ENCODE peak calls at places on chromosomes 3 and 15, in four cellular contexts. One of them, this sample, is unnamed.

GRCh38 chr3:50299929-50300680 is 900 bp upstream of the HYAL3 start:
- DNase-seq in coronary artery: no peak
- DNase-seq in colonic mucosa: peak; percentile 36
- DNase-seq in natural killer cell: no peak
- DNase-seq in this sample: no peak

GRCh38 chr3:42277676-42278075 is 11.7 kb upstream of the CCK start:
- DNase-seq in coronary artery: no peak
- DNase-seq in colonic mucosa: no peak
- DNase-seq in natural killer cell: no peak
- DNase-seq in this sample: no peak

GRCh38 chr3:149542375-149543312 is 68.1 kb downstream of the TM4SF4 start:
- DNase-seq in natural killer cell: no peak
- DNase-seq in coronary artery: no peak
- DNase-seq in colonic mucosa: no peak
- DNase-seq in this sample: no peak

GRCh38 chr15:20340331-20340811 is 201.2 kb downstream of the GOLGA6L6 start:
- DNase-seq in natural killer cell: peak; percentile 60
- DNase-seq in colonic mucosa: no peak
- DNase-seq in coronary artery: no peak
- DNase-seq in this sample: peak; percentile 100

GRCh38 chr15:62350744-62351143 is 185.7 kb upstream of the C2CD4B start:
- DNase-seq in coronary artery: no peak
- DNase-seq in colonic mucosa: no peak
- DNase-seq in natural killer cell: no peak
- DNase-seq in this sample: no peak

GRCh38 chr3:129824926-129825541 is 68.5 kb downstream of the TMCC1 start:
- DNase-seq in natural killer cell: no peak
- DNase-seq in colonic mucosa: peak; percentile 62
- DNase-seq in coronary artery: no peak
- DNase-seq in this sample: no peak

GRCh38 chr3:67946446-67946845 is 292.0 kb upstream of the SUCLG2 start:
- DNase-seq in natural killer cell: no peak
- DNase-seq in colonic mucosa: no peak
- DNase-seq in coronary artery: no peak
- DNase-seq in this sample: no peak

GRCh38 chr3:172751188-172751571 is 654 bp downstream of the ECT2 start:
- DNase-seq in coronary artery: no peak
- DNase-seq in colonic mucosa: peak; percentile 49
- DNase-seq in natural killer cell: no peak
- DNase-seq in this sample: no peak

GRCh38 chr3:11481561-11481960 is 162.2 kb downstream of the VGLL4 start:
- DNase-seq in natural killer cell: no peak
- DNase-seq in colonic mucosa: no peak
- DNase-seq in coronary artery: no peak
- DNase-seq in this sample: no peak

GRCh38 chr3:27720899-27721716 is 1.0 kb downstream of the EOMES start:
- DNase-seq in natural killer cell: peak; percentile 31
- DNase-seq in coronary artery: no peak
- DNase-seq in colonic mucosa: no peak
- DNase-seq in this sample: no peak

GRCh38 chr15:70121656-70122297 is 24.1 kb upstream of the TLE3 start:
- DNase-seq in colonic mucosa: peak; percentile 55
- DNase-seq in coronary artery: no peak
- DNase-seq in natural killer cell: no peak
- DNase-seq in this sample: no peak

GRCh38 chr3:194086251-194087075 is 49.5 kb upstream of the HES1 start:
- DNase-seq in natural killer cell: no peak
- DNase-seq in colonic mucosa: no peak
- DNase-seq in coronary artery: no peak
- DNase-seq in this sample: no peak

GRCh38 chr3:112136959-112137693 is 4.1 kb upstream of the GCSAM start:
- DNase-seq in colonic mucosa: no peak
- DNase-seq in coronary artery: no peak
- DNase-seq in natural killer cell: no peak
- DNase-seq in this sample: no peak

GRCh38 chr3:33315826-33316225 is 38.6 kb downstream of the FBXL2 start:
- DNase-seq in natural killer cell: no peak
- DNase-seq in coronary artery: no peak
- DNase-seq in colonic mucosa: no peak
- DNase-seq in this sample: no peak

GRCh38 chr3:175059788-175060187 is 200.7 kb downstream of the NAALADL2 start:
- DNase-seq in colonic mucosa: no peak
- DNase-seq in natural killer cell: no peak
- DNase-seq in coronary artery: no peak
- DNase-seq in this sample: no peak

GRCh38 chr3:15892828-15893227 is 95.0 kb upstream of the ANKRD28 start:
- DNase-seq in natural killer cell: no peak
- DNase-seq in colonic mucosa: no peak
- DNase-seq in coronary artery: no peak
- DNase-seq in this sample: no peak

GRCh38 chr15:77546050-77546501 is 86.6 kb downstream of the LINGO1 start:
- DNase-seq in natural killer cell: no peak
- DNase-seq in colonic mucosa: no peak
- DNase-seq in coronary artery: no peak
- DNase-seq in this sample: no peak

GRCh38 chr3:122941233-122942206 is 86.0 kb downstream of the SEMA5B start:
- DNase-seq in natural killer cell: no peak
- DNase-seq in coronary artery: no peak
- DNase-seq in colonic mucosa: no peak
- DNase-seq in this sample: no peak

GRCh38 chr3:67593761-67594234 is 60.6 kb downstream of the SUCLG2 start:
- DNase-seq in colonic mucosa: no peak
- DNase-seq in natural killer cell: peak; percentile 22
- DNase-seq in coronary artery: no peak
- DNase-seq in this sample: no peak

GRCh38 chr3:67296039-67296892 is 298.2 kb downstream of the KBTBD8 start:
- DNase-seq in coronary artery: no peak
- DNase-seq in natural killer cell: no peak
- DNase-seq in colonic mucosa: no peak
- DNase-seq in this sample: no peak

GRCh38 chr3:94694894-94695293 is 632.0 kb downstream of the NSUN3 start:
- DNase-seq in colonic mucosa: no peak
- DNase-seq in natural killer cell: no peak
- DNase-seq in coronary artery: no peak
- DNase-seq in this sample: no peak

GRCh38 chr3:143016321-143016972 is 15.1 kb downstream of the U2SURP start:
- DNase-seq in colonic mucosa: no peak
- DNase-seq in natural killer cell: no peak
- DNase-seq in coronary artery: no peak
- DNase-seq in this sample: no peak

GRCh38 chr3:49630784-49631183 is 43.4 kb upstream of the APEH start:
- DNase-seq in colonic mucosa: no peak
- DNase-seq in natural killer cell: no peak
- DNase-seq in coronary artery: no peak
- DNase-seq in this sample: no peak

GRCh38 chr15:68699881-68700394 is 120.8 kb downstream of the ANP32A start:
- DNase-seq in coronary artery: no peak
- DNase-seq in colonic mucosa: no peak
- DNase-seq in natural killer cell: no peak
- DNase-seq in this sample: no peak

GRCh38 chr3:57890874-57891273 is 117.3 kb upstream of the FLNB start:
- DNase-seq in colonic mucosa: no peak
- DNase-seq in natural killer cell: no peak
- DNase-seq in coronary artery: no peak
- DNase-seq in this sample: no peak

GRCh38 chr3:144394052-144394451 is 422.4 kb downstream of the DIPK2A start:
- DNase-seq in coronary artery: no peak
- DNase-seq in natural killer cell: no peak
- DNase-seq in colonic mucosa: no peak
- DNase-seq in this sample: no peak

GRCh38 chr15:35725353-35725752 is 179.4 kb upstream of the DPH6 start:
- DNase-seq in coronary artery: no peak
- DNase-seq in natural killer cell: no peak
- DNase-seq in colonic mucosa: no peak
- DNase-seq in this sample: no peak

GRCh38 chr3:39396690-39397089 is 9.8 kb upstream of the RPSA start:
- DNase-seq in coronary artery: no peak
- DNase-seq in colonic mucosa: no peak
- DNase-seq in natural killer cell: no peak
- DNase-seq in this sample: no peak

GRCh38 chr3:39401983-39402382 is 4.5 kb upstream of the RPSA start:
- DNase-seq in natural killer cell: no peak
- DNase-seq in coronary artery: no peak
- DNase-seq in colonic mucosa: no peak
- DNase-seq in this sample: no peak

GRCh38 chr3:39398700-39399099 is 7.8 kb upstream of the RPSA start:
- DNase-seq in colonic mucosa: no peak
- DNase-seq in natural killer cell: no peak
- DNase-seq in coronary artery: no peak
- DNase-seq in this sample: no peak
- TF ChIP-seq CTCF in colonic mucosa: no peak
- TF ChIP-seq CTCF in natural killer cell: no peak
- TF ChIP-seq CTCF in coronary artery: no peak
- TF ChIP-seq CTCF in this sample: no peak

DNA sequence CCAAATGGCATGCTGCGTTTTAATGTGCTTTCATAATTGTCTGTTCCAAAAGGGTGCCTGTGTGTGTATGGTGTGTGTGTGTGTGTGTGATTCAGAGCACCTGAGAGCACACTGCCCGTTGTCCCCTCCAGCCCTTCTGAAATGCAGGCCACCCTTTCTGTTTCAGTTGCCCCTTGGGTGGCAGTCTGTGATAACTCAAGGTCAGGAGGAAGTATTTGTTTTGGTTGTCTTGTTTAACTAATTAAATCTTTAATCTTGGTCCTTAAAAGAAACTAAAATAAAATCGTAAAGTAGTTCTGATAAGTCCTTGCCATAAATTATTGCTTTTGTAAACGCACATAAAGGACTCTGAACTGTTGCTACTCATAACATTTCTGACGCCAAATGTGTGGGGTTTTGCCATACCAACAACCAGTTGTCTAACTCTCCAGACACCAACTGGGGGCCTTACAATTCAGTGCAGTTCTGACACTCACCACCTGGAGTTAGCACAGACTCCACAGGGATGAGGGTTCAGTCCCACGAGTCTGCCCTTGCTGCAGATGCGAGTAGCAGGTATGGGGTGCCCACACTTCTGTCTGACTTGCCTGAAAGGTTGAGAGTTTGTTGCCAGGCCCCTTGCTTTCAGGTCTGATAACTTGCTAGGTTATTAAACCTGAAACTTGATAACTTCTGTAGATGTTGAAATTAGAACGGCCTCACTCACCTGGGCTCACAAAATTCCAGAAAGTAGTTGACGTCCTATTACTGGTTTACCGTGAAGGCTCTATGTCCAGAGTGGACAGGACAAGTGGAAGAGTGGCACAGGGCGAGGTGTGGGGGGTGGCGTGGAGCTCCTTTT is 157.3 kb downstream of the IGF1R start:
- DNase-seq in coronary artery: no peak
- DNase-seq in natural killer cell: no peak
- DNase-seq in colonic mucosa: no peak
- DNase-seq in this sample: peak; percentile 76
- TF ChIP-seq CTCF in coronary artery: no peak
- TF ChIP-seq CTCF in natural killer cell: no peak
- TF ChIP-seq CTCF in colonic mucosa: peak; percentile 27
- TF ChIP-seq CTCF in this sample: no peak

GRCh38 chr15:50687302-50687902 is 805 bp upstream of the TRPM7 start:
- DNase-seq in colonic mucosa: no peak
- DNase-seq in coronary artery: no peak
- DNase-seq in natural killer cell: no peak
- DNase-seq in this sample: no peak

GRCh38 chr15:50681467-50681866 is 5.1 kb downstream of the TRPM7 start:
- DNase-seq in colonic mucosa: no peak
- DNase-seq in natural killer cell: no peak
- DNase-seq in coronary artery: no peak
- DNase-seq in this sample: no peak

GRCh38 chr15:50686468-50687301 is at the start of gene TRPM7:
- DNase-seq in colonic mucosa: peak; percentile 88
- DNase-seq in natural killer cell: peak; percentile 92
- DNase-seq in coronary artery: peak; percentile 93
- DNase-seq in this sample: peak; percentile 95

GRCh38 chr15:50685976-50686467 is 575 bp downstream of the TRPM7 start:
- DNase-seq in coronary artery: peak; percentile 81
- DNase-seq in natural killer cell: peak; percentile 68
- DNase-seq in colonic mucosa: no peak
- DNase-seq in this sample: peak; percentile 85

DNA sequence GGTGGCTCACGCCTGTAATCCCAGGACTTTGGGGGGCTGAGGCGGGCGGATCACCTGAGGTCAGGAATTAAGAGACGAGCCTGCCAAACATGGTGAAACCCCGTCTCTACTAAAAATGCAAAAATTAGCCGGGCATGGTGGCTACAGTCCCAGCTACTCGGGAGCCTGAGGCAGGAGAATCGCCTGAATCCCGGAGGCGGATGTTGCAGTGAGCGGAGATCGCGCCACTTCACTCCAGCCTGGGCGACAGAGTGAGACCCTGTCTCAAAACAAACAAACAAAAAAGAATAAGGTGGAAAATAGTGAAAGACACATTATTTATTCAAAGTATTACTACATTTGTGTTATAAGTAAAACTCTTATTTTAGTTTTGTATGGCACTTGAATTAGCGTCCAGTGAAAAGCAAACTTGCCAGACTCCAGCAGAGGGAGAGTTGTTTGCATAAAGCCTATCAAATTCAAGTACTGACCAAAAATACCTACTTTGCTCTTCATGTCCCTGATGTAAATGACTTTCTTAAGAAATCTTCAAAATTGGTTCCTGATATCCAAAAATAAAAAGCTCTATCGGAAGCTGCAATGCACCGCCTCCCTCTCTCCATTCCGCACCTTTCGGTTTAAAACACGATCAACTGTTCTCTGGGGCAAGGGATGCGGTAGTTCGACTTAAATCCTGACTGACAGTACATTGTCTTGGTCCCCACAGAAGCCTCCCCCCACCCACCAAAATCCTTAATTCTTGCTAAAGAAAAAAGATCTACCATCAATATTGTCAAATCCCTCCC is 1.2 kb downstream of the TRPM7 start:
- DNase-seq in colonic mucosa: no peak
- DNase-seq in natural killer cell: no peak
- DNase-seq in coronary artery: no peak
- DNase-seq in this sample: no peak
- TF ChIP-seq CTCF in colonic mucosa: no peak
- TF ChIP-seq CTCF in natural killer cell: no peak
- TF ChIP-seq CTCF in coronary artery: no peak
- TF ChIP-seq CTCF in this sample: peak; percentile 33

DNA sequence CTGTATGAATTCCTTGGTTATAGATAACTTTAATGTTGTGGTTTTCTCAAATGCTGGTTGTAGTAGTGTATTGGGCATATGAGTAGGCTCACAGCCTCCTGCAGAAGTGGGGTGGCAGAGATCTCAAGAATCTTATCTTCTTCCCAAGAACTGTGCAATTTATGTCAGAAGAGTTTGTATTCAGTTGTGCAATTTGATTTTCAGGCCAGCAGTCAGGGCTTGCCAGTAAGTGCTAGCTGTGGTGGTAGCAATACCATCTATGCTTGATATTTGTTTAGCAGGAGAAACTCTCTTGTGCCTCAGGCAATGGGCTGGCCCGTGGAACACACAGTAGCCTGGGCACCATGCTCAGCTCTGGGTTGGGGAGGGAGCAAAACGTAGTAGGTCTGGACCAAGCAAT is 58.4 kb upstream of the GOLIM4 start:
- DNase-seq in natural killer cell: no peak
- DNase-seq in colonic mucosa: no peak
- DNase-seq in coronary artery: no peak
- DNase-seq in this sample: no peak
- TF ChIP-seq CTCF in natural killer cell: no peak
- TF ChIP-seq CTCF in colonic mucosa: no peak
- TF ChIP-seq CTCF in coronary artery: no peak
- TF ChIP-seq CTCF in this sample: no peak

GRCh38 chr15:51714162-51714561 is 23.3 kb downstream of the LYSMD2 start:
- DNase-seq in coronary artery: no peak
- DNase-seq in colonic mucosa: no peak
- DNase-seq in natural killer cell: no peak
- DNase-seq in this sample: no peak
- TF ChIP-seq CTCF in coronary artery: no peak
- TF ChIP-seq CTCF in colonic mucosa: no peak
- TF ChIP-seq CTCF in natural killer cell: no peak
- TF ChIP-seq CTCF in this sample: no peak

This sample was measured in osteocyte.